ENCODE peak calls at places on chromosomes 1 and 21, in eight cellular contexts. C is OCI-LY7, V is prostate gland, G is heart right ventricle, I is ovary, H is lung, P is neural progenitor cell, R is SK-N-SH. A is an unnamed sample. For H3K4me1, the result is how much of the 10 kb centered on the place peaks cover.

GRCh38 chr1:21507511-21508270 is 1.5 kb upstream of the ALPL start:
- DNase-seq in H (no peak), P (no peak), C (no peak), R (no peak), V (no peak), I (no peak), G (no peak), A (no peak)

GRCh38 chr1:36824390-36824861 is 209.9 kb downstream of the GRIK3 start:
- DNase-seq in I (no peak), V (no peak), C (no peak), R (no peak), H (no peak), G (no peak), P (peak), A (no peak)

GRCh38 chr21:36542312-36543101 is 62.6 kb upstream of the CLDN14 start:
- DNase-seq in H (no peak), P (peak), G (no peak), I (no peak), V (peak), C (peak), R (no peak), A (no peak)

GRCh38 chr1:59318271-59318865 is 21.5 kb downstream of the FGGY start:
- DNase-seq in R (no peak), I (no peak), G (no peak), P (no peak), C (no peak), H (no peak), V (no peak), A (no peak)

GRCh38 chr1:245953876-245954660 is 553.0 kb downstream of the SMYD3 start:
- DNase-seq in I (no peak), V (no peak), H (no peak), C (peak), G (no peak), R (no peak), P (no peak), A (no peak)

GRCh38 chr1:153400244-153400643 is 9.4 kb upstream of the S100A8 start:
- DNase-seq in C (no peak), G (no peak), P (no peak), R (no peak), I (no peak), H (no peak), V (no peak), A (peak)

GRCh38 chr1:157505481-157506272 is 46.6 kb downstream of the FCRL5 start:
- DNase-seq in R (peak), P (peak), C (peak), H (peak), V (peak), I (no peak), G (peak), A (peak)

GRCh38 chr1:151577173-151577572 is 34.7 kb upstream of the SNX27 start:
- DNase-seq in H (no peak), R (no peak), P (no peak), C (no peak), I (no peak), V (no peak), G (no peak), A (no peak)

GRCh38 chr1:23148084-23148483 is 20.6 kb downstream of the LUZP1 start:
- DNase-seq in R (no peak), G (no peak), P (no peak), H (no peak), V (no peak), I (no peak), C (no peak), A (no peak)

GRCh38 chr1:155218854-155219591 is 10.5 kb downstream of the MTX1 start:
- DNase-seq in P (peak), V (peak), H (peak), I (peak), R (peak), G (peak), C (peak), A (peak)

GRCh38 chr1:111706921-111707320 is 32.3 kb downstream of the INKA2 start:
- DNase-seq in I (no peak), G (no peak), V (no peak), R (no peak), H (no peak), P (no peak), C (no peak), A (no peak)

GRCh38 chr1:223621312-223621734 is 44.2 kb downstream of the CAPN8 start:
- DNase-seq in R (no peak), P (no peak), I (no peak), V (no peak), H (no peak), G (no peak), C (no peak), A (peak)

GRCh38 chr1:41726899-41727748 is 191.6 kb downstream of the HIVEP3 start:
- DNase-seq in H (peak), C (peak), P (no peak), G (peak), V (no peak), R (no peak), I (no peak), A (peak)

GRCh38 chr21:46492851-46493250 is 34.2 kb downstream of the DIP2A start:
- DNase-seq in V (no peak), G (no peak), H (no peak), C (no peak), R (no peak), I (no peak), P (no peak), A (no peak)

GRCh38 chr1:56263908-56264307 is 315.5 kb downstream of the PLPP3 start:
- DNase-seq in H (no peak), P (no peak), V (no peak), C (no peak), R (no peak), I (no peak), G (no peak), A (no peak)

GRCh38 chr21:18493420-18493819 is 89.8 kb upstream of the TMPRSS15 start:
- DNase-seq in H (no peak), C (no peak), R (no peak), I (no peak), G (no peak), P (no peak), V (no peak), A (no peak)

GRCh38 chr1:91777196-91777595 is 108.8 kb downstream of the TGFBR3 start:
- DNase-seq in V (no peak), P (no peak), I (no peak), G (no peak), H (no peak), R (no peak), C (no peak), A (no peak)

GRCh38 chr1:247338723-247339270 is 7.1 kb upstream of the ZNF496 start:
- DNase-seq in H (no peak), C (no peak), R (no peak), P (no peak), I (no peak), V (no peak), G (no peak), A (no peak)

GRCh38 chr1:9174762-9175161 is 45.9 kb upstream of the GPR157 start:
- DNase-seq in R (no peak), P (no peak), C (no peak), G (no peak), H (no peak), I (no peak), V (no peak), A (no peak)

GRCh38 chr1:203316626-203317093 is 11.3 kb downstream of the BTG2 start:
- DNase-seq in R (peak), V (peak), C (no peak), H (no peak), G (no peak), P (no peak), I (no peak), A (no peak)

GRCh38 chr1:174998569-174999215 is 1.1 kb upstream of the CACYBP start:
- DNase-seq in C (peak), R (peak), I (peak), P (peak), V (peak), H (peak), G (peak), A (no peak)

GRCh38 chr1:163706915-163707314 is 385.2 kb downstream of the NUF2 start:
- DNase-seq in G (no peak), R (no peak), H (no peak), C (no peak), I (no peak), P (no peak), V (no peak), A (no peak)

GRCh38 chr1:185448591-185449186 is 131.6 kb upstream of the IVNS1ABP start:
- DNase-seq in G (no peak), P (no peak), V (no peak), I (no peak), R (no peak), H (no peak), C (no peak), A (no peak)

GRCh38 chr1:18907914-18908845 is 5.8 kb upstream of the ALDH4A1 start:
- DNase-seq in G (no peak), V (no peak), H (no peak), P (peak), R (no peak), I (no peak), C (peak), A (no peak)

GRCh38 chr1:84758968-84759491 is 68.8 kb upstream of the SSX2IP start:
- DNase-seq in P (no peak), H (no peak), C (no peak), I (no peak), G (peak), R (no peak), V (no peak), A (peak)

GRCh38 chr1:42963378-42964005 is 4.8 kb upstream of the SLC2A1 start:
- DNase-seq in G (no peak), P (no peak), H (no peak), I (no peak), R (no peak), V (no peak), C (no peak), A (no peak)

GRCh38 chr1:192807968-192808587 is 761 bp upstream of the RGS2 start:
- DNase-seq in V (peak), C (no peak), R (no peak), H (no peak), P (peak), I (no peak), G (no peak), A (no peak)

GRCh38 chr1:34885405-34886247 is 26.1 kb upstream of the SMIM12 start:
- DNase-seq in C (no peak), H (peak), G (peak), P (peak), V (no peak), I (no peak), R (no peak), A (no peak)

GRCh38 chr1:80212958-80213357 is 1206.4 kb upstream of the ADGRL4 start:
- DNase-seq in V (no peak), C (no peak), R (no peak), H (no peak), G (no peak), P (peak), I (no peak), A (no peak)

GRCh38 chr1:231612393-231613089 is 14.0 kb upstream of the DISC1 start:
- DNase-seq in P (no peak), H (no peak), G (no peak), C (peak), V (no peak), R (no peak), I (no peak), A (no peak)

GRCh38 chr1:27346991-27347627 is 5.3 kb downstream of the SYTL1 start:
- DNase-seq in G (no peak), H (no peak), V (no peak), I (no peak), R (no peak), C (no peak), P (no peak), A (no peak)

GRCh38 chr1:9852410-9853301 is 28.9 kb upstream of the CLSTN1 start:
- DNase-seq in R (peak), H (no peak), G (no peak), V (no peak), C (no peak), P (no peak), I (no peak), A (no peak)

GRCh38 chr1:101407505-101408211 is 170.8 kb downstream of the S1PR1 start:
- DNase-seq in V (no peak), C (peak), I (no peak), P (no peak), H (no peak), R (peak), G (no peak), A (no peak)

GRCh38 chr1:87202922-87203655 is 125.6 kb upstream of the LMO4 start:
- DNase-seq in I (no peak), C (no peak), H (no peak), R (no peak), G (no peak), P (no peak), V (no peak), A (no peak)

GRCh38 chr1:94621392-94621791 is 79.8 kb upstream of the F3 start:
- DNase-seq in G (no peak), P (no peak), V (peak), H (no peak), R (peak), I (no peak), C (no peak), A (no peak)

GRCh38 chr1:7640350-7640749 is 130.7 kb upstream of the VAMP3 start:
- DNase-seq in G (no peak), H (no peak), R (no peak), P (no peak), I (no peak), C (no peak), V (no peak), A (no peak)

GRCh38 chr1:15799928-15800835 is 7.3 kb downstream of the UQCRHL start:
- DNase-seq in G (peak), V (peak), R (peak), H (peak), C (no peak), I (no peak), P (peak), A (peak)
- H3K4me1 ChIP-seq in G (under half), V (under half), R (under half), H (under half), C (under half), I (under half), P (under half), A (half or more)

DNA sequence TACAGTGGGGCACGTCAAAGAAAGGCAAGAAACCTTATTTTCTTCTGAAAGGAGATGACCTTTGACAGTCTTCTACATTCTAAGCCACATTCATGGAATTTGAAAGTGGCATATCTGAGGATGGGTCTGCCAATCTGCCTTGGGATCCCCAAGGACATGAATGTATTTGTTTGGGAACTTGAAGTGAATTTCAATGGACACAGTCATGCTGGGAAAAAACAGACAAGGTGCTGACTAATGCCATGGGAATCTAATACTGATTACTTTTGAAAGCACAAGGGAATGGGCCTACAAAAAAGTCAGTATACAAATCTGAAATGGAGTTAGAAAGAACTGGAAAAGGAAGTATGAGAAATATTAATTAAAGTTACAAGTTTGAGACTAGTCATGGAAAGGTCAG is 128.8 kb downstream of the KCNJ6 start:
- DNase-seq in G (no peak), V (no peak), P (no peak), H (no peak), I (no peak), R (no peak), C (no peak), A (no peak)
- H3K4me1 ChIP-seq in G (under half), V (under half), P (under half), H (under half), I (under half), R (under half), C (under half), A (under half)

DNA sequence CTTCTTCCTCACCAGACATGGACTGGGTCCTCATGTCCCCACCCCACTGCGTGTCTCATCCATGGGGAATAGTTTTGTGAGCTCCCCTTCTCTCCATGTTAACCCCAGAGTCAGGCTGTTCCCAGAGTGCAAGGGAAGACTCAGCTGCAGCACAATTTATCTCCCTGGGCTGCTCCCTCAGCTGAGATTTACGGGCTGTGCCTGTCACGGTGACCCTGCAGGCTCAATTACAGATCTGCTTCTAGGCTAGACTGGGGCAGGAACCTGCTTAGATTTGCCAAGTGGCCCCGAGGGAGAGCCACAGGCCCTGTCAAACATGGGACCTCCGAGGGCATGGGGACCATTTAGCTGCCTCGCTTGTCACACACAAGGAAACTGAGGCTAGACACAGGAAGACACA is 37.8 kb downstream of the CDCP2 start:
- DNase-seq in G (no peak), V (no peak), R (no peak), I (no peak), C (no peak), P (no peak), H (no peak), A (no peak)
- H3K4me1 ChIP-seq in G (under half), V (under half), R (under half), I (under half), C (under half), P (under half), H (under half), A (under half)

GRCh38 chr1:165668184-165668583 is 30.2 kb downstream of the ALDH9A1 start:
- DNase-seq in H (no peak), P (no peak), V (no peak), C (no peak), I (no peak), G (no peak), R (no peak), A (no peak)

GRCh38 chr1:165662186-165662585 is 31.2 kb downstream of the MGST3 start:
- DNase-seq in R (no peak), C (no peak), G (no peak), H (no peak), I (no peak), V (no peak), P (no peak), A (no peak)

GRCh38 chr1:165661691-165662090 is 30.7 kb downstream of the MGST3 start:
- DNase-seq in C (no peak), V (no peak), R (peak), I (no peak), P (no peak), H (no peak), G (no peak), A (no peak)

GRCh38 chr1:165671531-165671930 is 26.8 kb downstream of the ALDH9A1 start:
- DNase-seq in I (no peak), V (no peak), P (no peak), G (no peak), H (no peak), C (no peak), R (no peak), A (no peak)

GRCh38 chr1:165666152-165666551 is 32.2 kb downstream of the ALDH9A1 start:
- DNase-seq in I (no peak), H (no peak), C (no peak), V (no peak), G (no peak), R (no peak), P (no peak), A (no peak)
- H3K4me1 ChIP-seq in I (under half), H (under half), C (under half), V (under half), G (under half), R (under half), P (under half), A (under half)

GRCh38 chr1:37947364-37947763 is 511 bp upstream of the INPP5B start:
- DNase-seq in H (no peak), I (no peak), V (no peak), R (no peak), C (peak), P (no peak), G (no peak), A (no peak)

GRCh38 chr1:37948841-37949240 is 2.0 kb upstream of the INPP5B start:
- DNase-seq in G (no peak), H (no peak), C (no peak), I (no peak), P (no peak), R (no peak), V (no peak), A (peak)

GRCh38 chr1:37948160-37948559 is 1.3 kb upstream of the INPP5B start:
- DNase-seq in I (no peak), C (no peak), P (no peak), H (no peak), R (no peak), G (no peak), V (no peak), A (no peak)

GRCh38 chr1:37951041-37951782 is 4.4 kb upstream of the INPP5B start:
- DNase-seq in R (no peak), I (no peak), C (peak), G (no peak), P (no peak), H (no peak), V (no peak), A (no peak)

GRCh38 chr1:37949524-37950152 is 2.8 kb upstream of the INPP5B start:
- DNase-seq in H (no peak), R (no peak), V (no peak), P (no peak), I (no peak), C (no peak), G (no peak), A (no peak)
- H3K4me1 ChIP-seq in H (under half), R (under half), V (under half), P (under half), I (under half), C (half or more), G (under half), A (under half)

GRCh38 chr1:239363920-239364319 is 22.4 kb upstream of the CHRM3 start:
- DNase-seq in V (no peak), P (no peak), H (no peak), G (no peak), C (no peak), I (no peak), R (no peak), A (no peak)
- H3K4me1 ChIP-seq in V (under half), P (under half), H (under half), G (under half), C (under half), I (under half), R (under half), A (under half)

GRCh38 chr1:117964290-117965038 is 34.9 kb downstream of the WDR3 start:
- DNase-seq in R (no peak), G (no peak), C (no peak), V (no peak), I (no peak), P (no peak), H (no peak), A (no peak)

GRCh38 chr1:117959364-117959763 is 29.8 kb downstream of the WDR3 start:
- DNase-seq in P (no peak), G (no peak), I (no peak), V (no peak), C (no peak), R (no peak), H (no peak), A (no peak)
- H3K4me1 ChIP-seq in P (under half), G (under half), I (under half), V (under half), C (under half), R (under half), H (under half), A (under half)

GRCh38 chr1:24918370-24918769 is 11.7 kb downstream of the RUNX3 start:
- DNase-seq in P (no peak), G (no peak), I (no peak), C (no peak), H (no peak), V (no peak), R (no peak), A (no peak)
- H3K4me1 ChIP-seq in P (under half), G (under half), I (under half), C (under half), H (under half), V (under half), R (under half), A (under half)

DNA sequence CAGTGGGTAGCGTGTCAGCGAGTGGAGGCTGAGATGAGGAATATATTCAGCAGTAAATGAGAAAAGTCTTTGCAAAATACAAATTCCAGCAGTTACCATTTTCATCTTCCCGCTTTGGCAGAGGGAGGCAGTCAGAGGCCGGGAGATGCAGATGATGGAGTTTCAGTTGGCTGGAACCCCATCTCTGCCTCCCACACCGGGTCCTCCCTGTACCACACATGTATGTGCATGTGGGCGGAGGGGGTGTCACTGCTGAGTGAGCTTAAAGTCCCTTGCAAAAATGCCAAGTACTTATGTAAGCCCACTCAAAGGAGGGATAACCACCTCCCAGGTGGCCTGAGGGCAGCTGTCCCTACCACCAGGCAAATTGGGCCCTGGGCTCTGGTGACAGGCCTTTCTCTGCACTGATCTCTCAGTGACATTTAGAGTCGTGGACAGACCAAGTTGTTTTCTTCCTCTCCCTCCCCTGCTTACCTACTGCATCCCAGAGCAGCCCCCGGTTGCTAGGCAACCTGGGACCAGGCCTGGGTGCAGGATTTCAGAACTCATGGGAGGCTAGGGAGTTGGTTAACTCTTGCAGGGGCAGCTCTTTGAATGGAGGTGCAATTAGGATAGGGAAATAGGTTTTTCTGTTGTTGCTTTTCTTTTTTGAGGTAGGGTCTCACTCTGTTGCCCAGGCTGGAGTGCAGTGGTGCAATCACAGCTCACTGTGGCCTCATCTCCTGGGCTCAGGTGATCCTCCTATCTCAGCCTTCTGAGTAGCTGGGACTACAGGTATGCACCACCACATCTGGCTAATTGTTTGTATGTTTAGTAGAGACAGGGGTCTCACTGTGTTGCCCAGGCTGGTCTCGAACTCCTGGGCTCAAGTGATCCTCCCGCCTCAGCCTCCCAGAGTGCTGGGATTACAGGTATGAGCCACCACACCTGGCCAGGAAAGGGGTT is 17.1 kb upstream of the UBXN10 start:
- DNase-seq in R (peak), V (no peak), H (no peak), I (no peak), C (no peak), G (no peak), P (peak), A (no peak)
- H3K4me1 ChIP-seq in R (under half), V (under half), H (under half), I (under half), C (half or more), G (under half), P (under half), A (under half)